ENCODE peak calls at places on chromosomes 16 and 17, in four cellular contexts. One of them, this sample, is unnamed.

GRCh38 chr17:64103751-64104364 is 26.1 kb downstream of the ERN1 start:
- DNase-seq in mesenchymal stem cell: peak
- DNase-seq in IMR-90: peak
- DNase-seq in mesendoderm: no peak
- DNase-seq in this sample: no peak

GRCh38 chr17:72176902-72177660 is 56.3 kb downstream of the SOX9 start:
- DNase-seq in mesendoderm: no peak
- DNase-seq in mesenchymal stem cell: no peak
- DNase-seq in IMR-90: peak
- DNase-seq in this sample: no peak

GRCh38 chr17:79438936-79439335 is 171.9 kb downstream of the RBFOX3 start:
- DNase-seq in IMR-90: no peak
- DNase-seq in mesendoderm: no peak
- DNase-seq in mesenchymal stem cell: no peak
- DNase-seq in this sample: no peak

GRCh38 chr16:70681382-70682238 is 4.2 kb downstream of the MTSS2 start:
- DNase-seq in mesendoderm: no peak
- DNase-seq in IMR-90: no peak
- DNase-seq in mesenchymal stem cell: no peak
- DNase-seq in this sample: no peak

GRCh38 chr17:76948726-76949342 is 80.6 kb downstream of the MGAT5B start:
- DNase-seq in mesendoderm: no peak
- DNase-seq in mesenchymal stem cell: no peak
- DNase-seq in IMR-90: no peak
- DNase-seq in this sample: no peak

GRCh38 chr17:68103148-68103547 is 67.6 kb downstream of the KPNA2 start:
- DNase-seq in mesendoderm: no peak
- DNase-seq in mesenchymal stem cell: peak
- DNase-seq in IMR-90: no peak
- DNase-seq in this sample: no peak

GRCh38 chr16:58426960-58427359 is 34.7 kb downstream of the GINS3 start:
- DNase-seq in mesenchymal stem cell: no peak
- DNase-seq in IMR-90: no peak
- DNase-seq in mesendoderm: no peak
- DNase-seq in this sample: no peak

GRCh38 chr17:79168486-79169055 is 93.9 kb downstream of the ENGASE start:
- DNase-seq in IMR-90: no peak
- DNase-seq in mesenchymal stem cell: no peak
- DNase-seq in mesendoderm: no peak
- DNase-seq in this sample: no peak

GRCh38 chr17:67027031-67027628 is 17.2 kb upstream of the CACNG1 start:
- DNase-seq in IMR-90: peak
- DNase-seq in mesendoderm: no peak
- DNase-seq in mesenchymal stem cell: no peak
- DNase-seq in this sample: no peak

GRCh38 chr17:27315322-27315721 is 21.4 kb downstream of the WSB1 start:
- DNase-seq in mesenchymal stem cell: no peak
- DNase-seq in mesendoderm: no peak
- DNase-seq in IMR-90: peak
- DNase-seq in this sample: no peak

GRCh38 chr17:67378444-67379250 is 1.6 kb downstream of the PITPNC1 start:
- DNase-seq in mesendoderm: peak
- DNase-seq in IMR-90: peak
- DNase-seq in mesenchymal stem cell: peak
- DNase-seq in this sample: peak

GRCh38 chr16:82755570-82756282 is 129.0 kb downstream of the CDH13 start:
- DNase-seq in IMR-90: no peak
- DNase-seq in mesendoderm: peak
- DNase-seq in mesenchymal stem cell: no peak
- DNase-seq in this sample: no peak

GRCh38 chr17:76747716-76748360 is 9.9 kb downstream of the MFSD11 start:
- DNase-seq in mesenchymal stem cell: no peak
- DNase-seq in IMR-90: no peak
- DNase-seq in mesendoderm: no peak
- DNase-seq in this sample: no peak

GRCh38 chr17:31390748-31391495 is 553 bp upstream of the RAB11FIP4 start:
- DNase-seq in IMR-90: no peak
- DNase-seq in mesenchymal stem cell: peak
- DNase-seq in mesendoderm: peak
- DNase-seq in this sample: no peak

GRCh38 chr17:61208301-61209098 is 191.1 kb upstream of the TBX2 start:
- DNase-seq in IMR-90: peak
- DNase-seq in mesendoderm: no peak
- DNase-seq in mesenchymal stem cell: peak
- DNase-seq in this sample: no peak

GRCh38 chr16:71439531-71439930 is 2.3 kb downstream of the TLE7 start:
- DNase-seq in mesenchymal stem cell: no peak
- DNase-seq in mesendoderm: no peak
- DNase-seq in IMR-90: no peak
- DNase-seq in this sample: no peak

GRCh38 chr16:85395913-85396878 is 216.9 kb upstream of the GSE1 start:
- DNase-seq in mesenchymal stem cell: peak
- DNase-seq in IMR-90: peak
- DNase-seq in mesendoderm: no peak
- DNase-seq in this sample: no peak

GRCh38 chr17:4479982-4480751 is 18.5 kb upstream of the SPNS2 start:
- DNase-seq in mesendoderm: no peak
- DNase-seq in mesenchymal stem cell: no peak
- DNase-seq in IMR-90: no peak
- DNase-seq in this sample: no peak

GRCh38 chr17:1916339-1916738 is 86.5 kb downstream of the RPA1 start:
- DNase-seq in mesendoderm: no peak
- DNase-seq in mesenchymal stem cell: no peak
- DNase-seq in IMR-90: no peak
- DNase-seq in this sample: no peak

GRCh38 chr17:15883617-15884111 is 61.3 kb upstream of the ADORA2B start:
- DNase-seq in mesenchymal stem cell: peak
- DNase-seq in mesendoderm: no peak
- DNase-seq in IMR-90: peak
- DNase-seq in this sample: no peak

GRCh38 chr17:35286120-35286781 is 43.4 kb downstream of the SLFN5 start:
- DNase-seq in mesendoderm: peak
- DNase-seq in mesenchymal stem cell: no peak
- DNase-seq in IMR-90: peak
- DNase-seq in this sample: no peak
- H4K8ac ChIP-seq in mesendoderm: no peak
- H4K8ac ChIP-seq in mesenchymal stem cell: no peak
- H4K8ac ChIP-seq in IMR-90: no peak
- H4K8ac ChIP-seq in this sample: no peak

GRCh38 chr17:7798839-7799238 is 35.2 kb upstream of the KDM6B start:
- DNase-seq in mesenchymal stem cell: no peak
- DNase-seq in mesendoderm: no peak
- DNase-seq in IMR-90: no peak
- DNase-seq in this sample: no peak

GRCh38 chr17:7790150-7790549 is 43.9 kb upstream of the KDM6B start:
- DNase-seq in IMR-90: no peak
- DNase-seq in mesenchymal stem cell: no peak
- DNase-seq in mesendoderm: no peak
- DNase-seq in this sample: no peak

GRCh38 chr17:7792611-7793010 is 41.4 kb upstream of the KDM6B start:
- DNase-seq in mesenchymal stem cell: no peak
- DNase-seq in IMR-90: no peak
- DNase-seq in mesendoderm: no peak
- DNase-seq in this sample: no peak

GRCh38 chr17:7797976-7798375 is 36.0 kb upstream of the KDM6B start:
- DNase-seq in mesendoderm: no peak
- DNase-seq in IMR-90: no peak
- DNase-seq in mesenchymal stem cell: no peak
- DNase-seq in this sample: no peak

DNA sequence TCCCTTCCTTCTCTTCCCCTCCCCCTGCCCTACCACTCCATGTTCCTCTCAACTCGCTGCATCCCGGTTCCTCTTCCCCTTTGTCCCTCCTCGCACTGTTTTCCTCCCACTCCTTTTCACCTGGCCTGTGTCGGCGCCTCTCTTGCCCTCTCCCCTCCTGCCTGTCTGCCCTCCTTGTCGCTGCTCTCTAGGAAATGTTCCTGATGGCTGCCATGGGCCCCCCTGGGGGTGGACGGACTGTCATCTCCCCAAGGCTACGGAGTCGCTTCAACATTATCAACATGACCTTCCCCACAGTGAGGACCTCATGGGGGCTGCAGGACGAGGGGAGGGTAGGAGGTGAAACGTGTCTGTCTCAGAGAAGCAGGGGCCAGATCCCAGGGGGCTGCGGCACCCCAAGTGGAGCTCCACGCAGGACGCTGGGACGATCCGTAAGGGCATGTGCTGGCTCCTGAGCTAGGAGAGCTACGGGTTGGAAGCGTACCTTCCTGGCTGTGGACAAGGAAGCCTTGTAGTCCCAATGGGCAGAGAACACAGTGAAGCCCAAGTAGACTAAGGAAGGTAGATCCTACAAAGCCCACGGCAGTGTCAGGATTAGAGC is 39.9 kb upstream of the KDM6B start:
- DNase-seq in mesenchymal stem cell: no peak
- DNase-seq in mesendoderm: no peak
- DNase-seq in IMR-90: no peak
- DNase-seq in this sample: no peak
- H4K8ac ChIP-seq in mesenchymal stem cell: no peak
- H4K8ac ChIP-seq in mesendoderm: no peak
- H4K8ac ChIP-seq in IMR-90: no peak
- H4K8ac ChIP-seq in this sample: peak

GRCh38 chr17:39952665-39953470 is 9.9 kb upstream of the GSDMA start:
- DNase-seq in IMR-90: peak
- DNase-seq in mesendoderm: peak
- DNase-seq in mesenchymal stem cell: peak
- DNase-seq in this sample: peak
- H4K8ac ChIP-seq in IMR-90: peak
- H4K8ac ChIP-seq in mesendoderm: no peak
- H4K8ac ChIP-seq in mesenchymal stem cell: peak
- H4K8ac ChIP-seq in this sample: peak

GRCh38 chr17:9672266-9672665 is 26.9 kb downstream of the USP43 start:
- DNase-seq in IMR-90: no peak
- DNase-seq in mesendoderm: no peak
- DNase-seq in mesenchymal stem cell: peak
- DNase-seq in this sample: no peak
- H4K8ac ChIP-seq in IMR-90: no peak
- H4K8ac ChIP-seq in mesendoderm: no peak
- H4K8ac ChIP-seq in mesenchymal stem cell: no peak
- H4K8ac ChIP-seq in this sample: no peak

GRCh38 chr17:35373532-35373983 is at the start of gene SLFN11:
- DNase-seq in IMR-90: peak
- DNase-seq in mesendoderm: peak
- DNase-seq in mesenchymal stem cell: peak
- DNase-seq in this sample: no peak
- H4K8ac ChIP-seq in IMR-90: peak
- H4K8ac ChIP-seq in mesendoderm: no peak
- H4K8ac ChIP-seq in mesenchymal stem cell: peak
- H4K8ac ChIP-seq in this sample: no peak

DNA sequence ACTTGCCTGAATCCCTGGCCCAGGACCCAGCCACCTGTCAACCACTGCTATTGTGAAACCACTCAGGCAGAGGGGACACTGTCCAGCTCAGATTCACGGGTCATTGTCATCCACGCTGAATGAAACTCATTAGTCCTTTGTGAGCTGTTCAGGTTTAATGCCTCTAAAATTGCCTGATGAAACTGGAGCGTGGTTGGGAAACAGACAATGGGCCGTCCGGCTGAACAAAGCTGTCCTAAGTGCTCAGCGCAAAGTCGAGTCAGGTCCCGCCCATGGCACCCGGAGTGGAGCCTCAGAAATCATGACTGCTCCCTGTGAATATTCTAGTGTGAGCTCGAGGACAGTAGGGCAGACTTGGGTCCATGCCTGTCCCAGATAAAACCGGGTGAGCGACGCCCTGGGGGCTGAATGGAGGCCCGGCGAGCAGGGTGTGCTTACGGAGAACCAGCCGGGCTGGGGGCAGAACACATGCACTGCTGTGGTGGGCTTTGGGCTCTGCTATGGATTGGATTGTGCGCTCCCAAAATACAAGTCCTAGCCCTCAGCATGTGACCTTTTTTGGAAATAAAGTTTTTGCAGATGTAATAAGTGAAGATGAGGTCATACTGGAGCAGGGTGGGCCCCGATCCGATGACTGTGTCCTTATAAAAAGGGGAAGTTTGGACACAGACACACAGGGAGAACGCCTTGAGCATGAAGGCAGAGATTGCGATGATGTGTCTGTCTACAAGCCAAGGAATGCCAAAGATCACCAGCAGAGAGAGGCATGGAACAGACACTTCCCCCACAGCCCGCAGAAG is 12.9 kb upstream of the CMIP start:
- DNase-seq in IMR-90: peak
- DNase-seq in mesenchymal stem cell: peak
- DNase-seq in mesendoderm: no peak
- DNase-seq in this sample: no peak
- H4K8ac ChIP-seq in IMR-90: peak
- H4K8ac ChIP-seq in mesenchymal stem cell: no peak
- H4K8ac ChIP-seq in mesendoderm: no peak
- H4K8ac ChIP-seq in this sample: no peak

GRCh38 chr17:57895382-57896060 is 45.7 kb upstream of the MRPS23 start:
- DNase-seq in mesenchymal stem cell: peak
- DNase-seq in IMR-90: no peak
- DNase-seq in mesendoderm: peak
- DNase-seq in this sample: no peak

GRCh38 chr17:57899822-57900221 is 50.0 kb upstream of the MRPS23 start:
- DNase-seq in mesenchymal stem cell: no peak
- DNase-seq in IMR-90: no peak
- DNase-seq in mesendoderm: no peak
- DNase-seq in this sample: no peak

GRCh38 chr17:57900991-57901743 is 51.3 kb upstream of the MRPS23 start:
- DNase-seq in mesendoderm: no peak
- DNase-seq in mesenchymal stem cell: no peak
- DNase-seq in IMR-90: no peak
- DNase-seq in this sample: no peak

GRCh38 chr17:57899391-57899790 is 49.5 kb upstream of the MRPS23 start:
- DNase-seq in mesendoderm: no peak
- DNase-seq in mesenchymal stem cell: peak
- DNase-seq in IMR-90: no peak
- DNase-seq in this sample: no peak

GRCh38 chr17:57898487-57899311 is 48.9 kb upstream of the MRPS23 start:
- DNase-seq in mesenchymal stem cell: peak
- DNase-seq in IMR-90: peak
- DNase-seq in mesendoderm: peak
- DNase-seq in this sample: peak
- H4K8ac ChIP-seq in mesenchymal stem cell: peak
- H4K8ac ChIP-seq in IMR-90: peak
- H4K8ac ChIP-seq in mesendoderm: no peak
- H4K8ac ChIP-seq in this sample: no peak